ENCODE peak calls at places on chromosomes 3 and 15, in eight cellular contexts. One of them, this sample, is unnamed.
A peak's percentile ranks its signal among the peaks of the same experiment; 100 is the strongest.

GRCh38 chr3:119323401-119324107 is 29.4 kb downstream of the ARHGAP31 start:
- DNase-seq in body of pancreas: peak; percentile 13
- DNase-seq in NCI-H774: no peak
- DNase-seq in AG08395: no peak
- DNase-seq in HS-27A: no peak
- DNase-seq in NCI-H187 treated with DMSO at 0.1 percent for 48 hours: no peak
- DNase-seq in activated T-helper 1 cell treated with Interleukin-2 at 50 U/mL for 16 hours: peak; percentile 13
- DNase-seq in naive thymus-derived CD4-positive, alpha-beta T cell: peak; percentile 70
- DNase-seq in this sample: no peak

GRCh38 chr3:145243875-145244274 is 917.1 kb downstream of the PLOD2 start:
- DNase-seq in naive thymus-derived CD4-positive, alpha-beta T cell: no peak
- DNase-seq in AG08395: peak; percentile 34
- DNase-seq in NCI-H187 treated with DMSO at 0.1 percent for 48 hours: no peak
- DNase-seq in activated T-helper 1 cell treated with Interleukin-2 at 50 U/mL for 16 hours: no peak
- DNase-seq in NCI-H774: no peak
- DNase-seq in body of pancreas: no peak
- DNase-seq in HS-27A: peak; percentile 45
- DNase-seq in this sample: no peak

GRCh38 chr3:129063841-129064482 is 3.4 kb downstream of the GP9 start:
- DNase-seq in NCI-H187 treated with DMSO at 0.1 percent for 48 hours: no peak
- DNase-seq in body of pancreas: no peak
- DNase-seq in NCI-H774: no peak
- DNase-seq in naive thymus-derived CD4-positive, alpha-beta T cell: no peak
- DNase-seq in HS-27A: no peak
- DNase-seq in activated T-helper 1 cell treated with Interleukin-2 at 50 U/mL for 16 hours: no peak
- DNase-seq in AG08395: no peak
- DNase-seq in this sample: no peak

GRCh38 chr15:68578960-68579935 is at the start of gene CORO2B:
- DNase-seq in HS-27A: peak; percentile 30
- DNase-seq in NCI-H187 treated with DMSO at 0.1 percent for 48 hours: no peak
- DNase-seq in naive thymus-derived CD4-positive, alpha-beta T cell: no peak
- DNase-seq in body of pancreas: peak; percentile 20
- DNase-seq in activated T-helper 1 cell treated with Interleukin-2 at 50 U/mL for 16 hours: no peak
- DNase-seq in AG08395: peak; percentile 52
- DNase-seq in NCI-H774: no peak
- DNase-seq in this sample: peak; percentile 54

GRCh38 chr3:71288269-71288930 is 295.1 kb downstream of the FOXP1 start:
- DNase-seq in HS-27A: peak; percentile 15
- DNase-seq in body of pancreas: no peak
- DNase-seq in NCI-H187 treated with DMSO at 0.1 percent for 48 hours: no peak
- DNase-seq in AG08395: no peak
- DNase-seq in activated T-helper 1 cell treated with Interleukin-2 at 50 U/mL for 16 hours: no peak
- DNase-seq in NCI-H774: no peak
- DNase-seq in naive thymus-derived CD4-positive, alpha-beta T cell: no peak
- DNase-seq in this sample: no peak

GRCh38 chr3:94082412-94082937 is 19.6 kb downstream of the NSUN3 start:
- DNase-seq in HS-27A: no peak
- DNase-seq in AG08395: no peak
- DNase-seq in naive thymus-derived CD4-positive, alpha-beta T cell: no peak
- DNase-seq in activated T-helper 1 cell treated with Interleukin-2 at 50 U/mL for 16 hours: no peak
- DNase-seq in body of pancreas: no peak
- DNase-seq in NCI-H774: peak; percentile 52
- DNase-seq in NCI-H187 treated with DMSO at 0.1 percent for 48 hours: peak; percentile 44
- DNase-seq in this sample: no peak

GRCh38 chr15:61822511-61822910 is 237.7 kb downstream of the VPS13C start:
- DNase-seq in body of pancreas: no peak
- DNase-seq in activated T-helper 1 cell treated with Interleukin-2 at 50 U/mL for 16 hours: no peak
- DNase-seq in HS-27A: no peak
- DNase-seq in naive thymus-derived CD4-positive, alpha-beta T cell: no peak
- DNase-seq in NCI-H187 treated with DMSO at 0.1 percent for 48 hours: no peak
- DNase-seq in NCI-H774: no peak
- DNase-seq in AG08395: no peak
- DNase-seq in this sample: no peak

GRCh38 chr3:134956395-134956794 is 161.3 kb downstream of the EPHB1 start:
- DNase-seq in naive thymus-derived CD4-positive, alpha-beta T cell: no peak
- DNase-seq in body of pancreas: no peak
- DNase-seq in HS-27A: no peak
- DNase-seq in activated T-helper 1 cell treated with Interleukin-2 at 50 U/mL for 16 hours: no peak
- DNase-seq in NCI-H774: no peak
- DNase-seq in AG08395: no peak
- DNase-seq in NCI-H187 treated with DMSO at 0.1 percent for 48 hours: no peak
- DNase-seq in this sample: no peak

GRCh38 chr3:23760871-23761373 is 44.8 kb upstream of the UBE2E1 start:
- DNase-seq in HS-27A: no peak
- DNase-seq in NCI-H774: no peak
- DNase-seq in body of pancreas: no peak
- DNase-seq in AG08395: no peak
- DNase-seq in activated T-helper 1 cell treated with Interleukin-2 at 50 U/mL for 16 hours: no peak
- DNase-seq in naive thymus-derived CD4-positive, alpha-beta T cell: no peak
- DNase-seq in NCI-H187 treated with DMSO at 0.1 percent for 48 hours: no peak
- DNase-seq in this sample: no peak

GRCh38 chr3:112735927-112736326 is 95.0 kb upstream of the CCDC80 start:
- DNase-seq in naive thymus-derived CD4-positive, alpha-beta T cell: no peak
- DNase-seq in NCI-H774: no peak
- DNase-seq in activated T-helper 1 cell treated with Interleukin-2 at 50 U/mL for 16 hours: no peak
- DNase-seq in NCI-H187 treated with DMSO at 0.1 percent for 48 hours: no peak
- DNase-seq in HS-27A: no peak
- DNase-seq in body of pancreas: no peak
- DNase-seq in AG08395: no peak
- DNase-seq in this sample: no peak

GRCh38 chr3:182364723-182365650 is 428.3 kb upstream of the ATP11B start:
- DNase-seq in body of pancreas: no peak
- DNase-seq in NCI-H187 treated with DMSO at 0.1 percent for 48 hours: peak; percentile 84
- DNase-seq in naive thymus-derived CD4-positive, alpha-beta T cell: no peak
- DNase-seq in HS-27A: no peak
- DNase-seq in NCI-H774: peak; percentile 100
- DNase-seq in activated T-helper 1 cell treated with Interleukin-2 at 50 U/mL for 16 hours: no peak
- DNase-seq in AG08395: no peak
- DNase-seq in this sample: no peak

GRCh38 chr3:151328298-151329036 is 882 bp downstream of the P2RY13 start:
- DNase-seq in NCI-H774: no peak
- DNase-seq in activated T-helper 1 cell treated with Interleukin-2 at 50 U/mL for 16 hours: no peak
- DNase-seq in body of pancreas: no peak
- DNase-seq in AG08395: peak; percentile 11
- DNase-seq in HS-27A: no peak
- DNase-seq in naive thymus-derived CD4-positive, alpha-beta T cell: no peak
- DNase-seq in NCI-H187 treated with DMSO at 0.1 percent for 48 hours: no peak
- DNase-seq in this sample: no peak